ENCODE peak calls at places on chromosomes 1 and 21, in four cellular contexts. D is HepG2, A is H1, E is A549. C is an unnamed sample.

GRCh38 chr1:120179420-120180348 is 3.4 kb upstream of the SEC22B start:
- DNase-seq in A (no peak), E (no peak), D (no peak), C (no peak)

GRCh38 chr1:83043192-83043591 is 955.7 kb downstream of the TTLL7 start:
- DNase-seq in D (no peak), A (no peak), E (no peak), C (no peak)

GRCh38 chr1:87334351-87335174 is 5.9 kb downstream of the LMO4 start:
- DNase-seq in A (no peak), D (no peak), E (no peak), C (peak; percentile 48)

GRCh38 chr21:42829954-42830353 is 49.4 kb downstream of the WDR4 start:
- DNase-seq in E (no peak), A (no peak), D (no peak), C (no peak)

GRCh38 chr1:156838972-156839371 is 19.9 kb downstream of the INSRR start:
- DNase-seq in D (no peak), A (no peak), E (peak; percentile 72), C (peak; percentile 61)

GRCh38 chr1:24761582-24761981 is 16.3 kb downstream of the CLIC4 start:
- DNase-seq in E (no peak), A (no peak), D (no peak), C (no peak)

GRCh38 chr1:114224196-114224907 is 70.7 kb upstream of the SYT6 start:
- DNase-seq in A (no peak), E (no peak), D (no peak), C (no peak)

GRCh38 chr1:94002046-94002787 is 93.0 kb upstream of the GCLM start:
- DNase-seq in A (no peak), D (no peak), E (no peak), C (no peak)

GRCh38 chr1:153392822-153393221 is 1.9 kb upstream of the S100A8 start:
- DNase-seq in A (no peak), E (no peak), D (no peak), C (no peak)

DNA sequence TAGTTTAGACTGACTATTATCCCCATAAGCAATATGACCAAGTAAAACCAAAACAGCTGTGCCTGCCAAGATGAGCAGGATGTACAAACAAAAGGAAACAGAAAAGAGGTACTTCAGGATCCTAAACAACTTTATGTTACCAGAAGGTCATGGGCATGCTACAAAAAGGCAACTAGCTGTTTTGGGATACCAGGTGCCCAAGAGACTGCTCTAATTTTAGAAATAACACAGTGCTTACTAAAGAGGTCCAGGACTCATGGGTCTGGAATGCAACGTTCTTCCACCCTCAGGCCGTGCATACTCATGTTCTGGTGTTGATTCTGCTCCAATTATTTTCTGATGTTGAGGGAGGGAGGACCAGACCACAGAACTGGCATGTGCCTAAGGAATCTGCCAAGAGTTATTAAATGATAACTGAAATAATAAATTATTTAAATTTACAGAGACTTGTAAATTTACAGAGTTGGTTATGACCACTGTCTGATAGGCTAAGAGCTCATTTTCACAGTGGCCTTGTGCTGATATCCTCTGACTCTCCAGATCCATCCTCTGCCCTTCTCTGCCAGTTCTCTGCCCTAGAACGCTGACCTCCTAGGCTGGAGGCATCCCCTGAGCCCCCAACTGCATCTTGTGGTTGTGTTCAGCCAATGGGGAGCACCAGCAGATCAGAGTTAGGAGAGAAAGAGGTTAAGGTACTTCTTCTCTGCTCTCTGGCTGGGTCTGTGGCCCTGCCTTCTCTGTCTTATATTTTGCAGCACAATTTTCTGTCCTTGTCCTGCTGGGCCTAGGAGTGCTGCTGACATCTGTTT is 37.7 kb upstream of the BCL10 start:
- DNase-seq in A (no peak), D (no peak), E (no peak), C (no peak)
- TF ChIP-seq MAFK in A (no peak), D (no peak), E (no peak), C (no peak)

GRCh38 chr1:220028496-220028895 is 17.8 kb downstream of the EPRS1 start:
- DNase-seq in E (no peak), A (no peak), D (no peak), C (no peak)
- TF ChIP-seq PHF8 in E (no peak), A (no peak), D (no peak), C (no peak)

GRCh38 chr1:53619088-53619810 is 119.7 kb downstream of the GLIS1 start:
- DNase-seq in D (no peak), A (no peak), E (no peak), C (no peak)
- TF ChIP-seq MAFK in D (no peak), A (no peak), E (no peak), C (no peak)

DNA sequence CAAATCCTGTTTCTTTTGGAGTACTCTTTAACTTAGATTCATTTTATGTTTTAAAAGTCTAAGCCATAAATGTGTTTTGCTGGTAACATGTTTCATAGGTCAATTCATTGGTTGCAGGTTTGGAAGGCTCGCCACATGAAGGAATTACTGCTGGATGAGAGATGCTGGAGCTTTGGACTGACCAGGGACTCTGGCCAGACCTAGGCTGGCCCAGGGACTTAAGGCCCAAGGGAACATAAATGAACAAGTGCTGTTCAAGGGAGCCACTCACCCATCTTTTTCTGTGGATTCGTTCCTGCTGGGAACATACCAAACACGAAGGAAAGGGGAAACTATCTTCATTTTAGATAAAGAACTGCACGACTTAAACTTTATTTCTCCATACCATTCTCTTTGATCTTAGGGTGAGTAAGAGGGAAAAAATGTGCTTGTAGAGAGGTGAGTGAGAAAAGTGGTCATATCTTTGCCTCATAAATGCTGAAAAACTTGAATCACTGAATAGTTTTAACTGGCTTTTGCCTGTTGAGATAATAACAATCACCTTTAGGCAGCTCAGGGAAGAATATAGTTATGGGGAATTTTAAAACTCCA is 15.3 kb upstream of the SHCBP1L start:
- DNase-seq in A (no peak), E (no peak), D (peak; percentile 16), C (no peak)
- TF ChIP-seq PHF8 in A (no peak), E (no peak), D (no peak), C (no peak)